ENCODE peak calls at places on chromosomes 11 and 22, in nine cellular contexts. One of them, this sample, is unnamed.

GRCh38 chr11:12744831-12745502 is 70.7 kb downstream of the TEAD1 start:
- DNase-seq in neural progenitor cell: peak
- DNase-seq in psoas muscle: peak
- DNase-seq in progenitor cell of endocrine pancreas: no peak
- DNase-seq in cardiac fibroblast: no peak
- DNase-seq in AG09319: no peak
- DNase-seq in stomach: no peak
- DNase-seq in fibroblast of pulmonary artery: no peak
- DNase-seq in HFFc6: no peak
- DNase-seq in this sample: no peak

GRCh38 chr11:115129771-115130306 is 374.4 kb downstream of the CADM1 start:
- DNase-seq in neural progenitor cell: no peak
- DNase-seq in psoas muscle: no peak
- DNase-seq in progenitor cell of endocrine pancreas: no peak
- DNase-seq in cardiac fibroblast: no peak
- DNase-seq in AG09319: no peak
- DNase-seq in stomach: no peak
- DNase-seq in fibroblast of pulmonary artery: no peak
- DNase-seq in HFFc6: no peak
- DNase-seq in this sample: no peak

GRCh38 chr11:35347921-35348331 is 71.4 kb downstream of the SLC1A2 start:
- DNase-seq in neural progenitor cell: no peak
- DNase-seq in psoas muscle: no peak
- DNase-seq in progenitor cell of endocrine pancreas: no peak
- DNase-seq in cardiac fibroblast: peak
- DNase-seq in AG09319: peak
- DNase-seq in stomach: no peak
- DNase-seq in fibroblast of pulmonary artery: no peak
- DNase-seq in HFFc6: peak
- DNase-seq in this sample: peak

GRCh38 chr11:76600124-76600655 is 70.4 kb downstream of the LRRC32 start:
- DNase-seq in neural progenitor cell: no peak
- DNase-seq in psoas muscle: no peak
- DNase-seq in progenitor cell of endocrine pancreas: no peak
- DNase-seq in cardiac fibroblast: no peak
- DNase-seq in AG09319: no peak
- DNase-seq in stomach: no peak
- DNase-seq in fibroblast of pulmonary artery: no peak
- DNase-seq in HFFc6: no peak
- DNase-seq in this sample: no peak

GRCh38 chr11:76455331-76455730 is 10.5 kb downstream of the EMSY start:
- DNase-seq in neural progenitor cell: peak
- DNase-seq in psoas muscle: no peak
- DNase-seq in progenitor cell of endocrine pancreas: no peak
- DNase-seq in cardiac fibroblast: peak
- DNase-seq in AG09319: no peak
- DNase-seq in stomach: no peak
- DNase-seq in fibroblast of pulmonary artery: peak
- DNase-seq in HFFc6: no peak
- DNase-seq in this sample: no peak

GRCh38 chr11:115247953-115248352 is 256.3 kb downstream of the CADM1 start:
- DNase-seq in neural progenitor cell: no peak
- DNase-seq in psoas muscle: no peak
- DNase-seq in progenitor cell of endocrine pancreas: no peak
- DNase-seq in cardiac fibroblast: no peak
- DNase-seq in AG09319: no peak
- DNase-seq in stomach: no peak
- DNase-seq in fibroblast of pulmonary artery: no peak
- DNase-seq in HFFc6: no peak
- DNase-seq in this sample: no peak

GRCh38 chr22:37068859-37069258 is 17.3 kb downstream of the KCTD17 start:
- DNase-seq in neural progenitor cell: peak
- DNase-seq in psoas muscle: no peak
- DNase-seq in progenitor cell of endocrine pancreas: peak
- DNase-seq in cardiac fibroblast: no peak
- DNase-seq in AG09319: no peak
- DNase-seq in stomach: no peak
- DNase-seq in fibroblast of pulmonary artery: no peak
- DNase-seq in HFFc6: no peak
- DNase-seq in this sample: no peak

GRCh38 chr22:43992331-43992821 is 31.7 kb upstream of the PARVB start:
- DNase-seq in neural progenitor cell: no peak
- DNase-seq in psoas muscle: no peak
- DNase-seq in progenitor cell of endocrine pancreas: no peak
- DNase-seq in cardiac fibroblast: peak
- DNase-seq in AG09319: no peak
- DNase-seq in stomach: no peak
- DNase-seq in fibroblast of pulmonary artery: no peak
- DNase-seq in HFFc6: peak
- DNase-seq in this sample: no peak

GRCh38 chr22:26416670-26417270 is 12.3 kb upstream of the ASPHD2 start:
- DNase-seq in neural progenitor cell: peak
- DNase-seq in psoas muscle: no peak
- DNase-seq in progenitor cell of endocrine pancreas: no peak
- DNase-seq in cardiac fibroblast: peak
- DNase-seq in AG09319: no peak
- DNase-seq in stomach: no peak
- DNase-seq in fibroblast of pulmonary artery: peak
- DNase-seq in HFFc6: peak
- DNase-seq in this sample: peak

GRCh38 chr11:41795004-41795403 is 335.6 kb upstream of the LRRC4C start:
- DNase-seq in neural progenitor cell: no peak
- DNase-seq in psoas muscle: no peak
- DNase-seq in progenitor cell of endocrine pancreas: no peak
- DNase-seq in cardiac fibroblast: no peak
- DNase-seq in AG09319: no peak
- DNase-seq in stomach: no peak
- DNase-seq in fibroblast of pulmonary artery: no peak
- DNase-seq in HFFc6: no peak
- DNase-seq in this sample: no peak

GRCh38 chr11:48004456-48004855 is 24.1 kb downstream of the PTPRJ start:
- DNase-seq in neural progenitor cell: no peak
- DNase-seq in psoas muscle: no peak
- DNase-seq in progenitor cell of endocrine pancreas: no peak
- DNase-seq in cardiac fibroblast: no peak
- DNase-seq in AG09319: no peak
- DNase-seq in stomach: no peak
- DNase-seq in fibroblast of pulmonary artery: no peak
- DNase-seq in HFFc6: no peak
- DNase-seq in this sample: no peak

GRCh38 chr22:45105281-45105700 is 58.4 kb upstream of the NUP50 start:
- DNase-seq in neural progenitor cell: no peak
- DNase-seq in psoas muscle: no peak
- DNase-seq in progenitor cell of endocrine pancreas: no peak
- DNase-seq in cardiac fibroblast: no peak
- DNase-seq in AG09319: peak
- DNase-seq in stomach: no peak
- DNase-seq in fibroblast of pulmonary artery: no peak
- DNase-seq in HFFc6: peak
- DNase-seq in this sample: no peak

GRCh38 chr22:38314140-38314991 is 2.9 kb downstream of the CSNK1E start:
- DNase-seq in neural progenitor cell: peak
- DNase-seq in psoas muscle: no peak
- DNase-seq in progenitor cell of endocrine pancreas: no peak
- DNase-seq in cardiac fibroblast: peak
- DNase-seq in AG09319: no peak
- DNase-seq in stomach: no peak
- DNase-seq in fibroblast of pulmonary artery: peak
- DNase-seq in HFFc6: no peak
- DNase-seq in this sample: no peak

DNA sequence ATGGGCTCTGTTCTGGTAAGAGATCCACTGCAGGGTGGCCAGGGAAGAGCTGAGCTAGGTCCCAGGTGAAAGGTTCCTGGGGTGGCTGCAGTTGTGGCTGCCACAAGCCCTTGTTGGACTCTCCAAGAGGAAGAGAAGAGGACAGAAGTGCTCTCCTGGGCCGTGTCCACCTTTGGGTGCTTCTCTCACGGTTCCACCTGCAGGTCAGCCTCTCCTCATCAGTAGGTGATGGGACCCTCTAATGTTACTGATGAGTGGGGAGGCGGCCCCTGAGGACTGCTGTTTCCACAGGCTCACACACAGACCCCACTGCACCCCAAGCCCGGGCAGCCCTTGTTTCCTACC is 804.9 kb downstream of the BRD1 start:
- DNase-seq in neural progenitor cell: no peak
- DNase-seq in psoas muscle: peak
- DNase-seq in progenitor cell of endocrine pancreas: no peak
- DNase-seq in cardiac fibroblast: no peak
- DNase-seq in AG09319: no peak
- DNase-seq in stomach: no peak
- DNase-seq in fibroblast of pulmonary artery: no peak
- DNase-seq in HFFc6: no peak
- DNase-seq in this sample: no peak
- TF ChIP-seq CTCF in neural progenitor cell: no peak
- TF ChIP-seq CTCF in psoas muscle: no peak
- TF ChIP-seq CTCF in progenitor cell of endocrine pancreas: no peak
- TF ChIP-seq CTCF in cardiac fibroblast: no peak
- TF ChIP-seq CTCF in AG09319: no peak
- TF ChIP-seq CTCF in stomach: no peak
- TF ChIP-seq CTCF in fibroblast of pulmonary artery: no peak
- TF ChIP-seq CTCF in HFFc6: no peak
- TF ChIP-seq CTCF in this sample: no peak

GRCh38 chr11:74694136-74694535 is 37.1 kb downstream of the CHRDL2 start:
- DNase-seq in neural progenitor cell: no peak
- DNase-seq in psoas muscle: no peak
- DNase-seq in progenitor cell of endocrine pancreas: no peak
- DNase-seq in cardiac fibroblast: no peak
- DNase-seq in AG09319: no peak
- DNase-seq in stomach: no peak
- DNase-seq in fibroblast of pulmonary artery: no peak
- DNase-seq in HFFc6: no peak
- DNase-seq in this sample: no peak
- TF ChIP-seq CTCF in neural progenitor cell: peak
- TF ChIP-seq CTCF in psoas muscle: no peak
- TF ChIP-seq CTCF in progenitor cell of endocrine pancreas: no peak
- TF ChIP-seq CTCF in cardiac fibroblast: peak
- TF ChIP-seq CTCF in AG09319: no peak
- TF ChIP-seq CTCF in stomach: no peak
- TF ChIP-seq CTCF in fibroblast of pulmonary artery: peak
- TF ChIP-seq CTCF in HFFc6: peak
- TF ChIP-seq CTCF in this sample: peak

DNA sequence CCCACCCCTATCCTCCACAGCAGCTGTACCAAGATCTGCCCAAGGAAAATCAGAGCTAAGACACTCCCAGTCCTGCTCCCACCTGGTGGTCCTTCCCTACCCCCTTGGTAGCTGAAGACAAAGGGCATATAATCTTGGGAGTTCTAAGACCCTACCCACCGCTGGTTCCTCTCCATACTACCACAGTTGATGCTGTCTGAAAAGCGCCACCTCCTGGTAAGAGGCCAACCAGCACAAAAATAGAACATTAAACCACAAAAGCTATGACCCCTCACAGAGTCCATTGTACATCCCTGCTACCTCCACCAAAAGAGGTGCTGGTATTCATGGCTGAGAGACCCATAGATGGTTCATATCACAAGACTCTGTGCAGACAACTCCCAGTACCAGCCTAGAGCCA is 161.5 kb upstream of the ARHGAP42 start:
- DNase-seq in neural progenitor cell: peak
- DNase-seq in psoas muscle: no peak
- DNase-seq in progenitor cell of endocrine pancreas: no peak
- DNase-seq in cardiac fibroblast: no peak
- DNase-seq in AG09319: no peak
- DNase-seq in stomach: no peak
- DNase-seq in fibroblast of pulmonary artery: no peak
- DNase-seq in HFFc6: no peak
- DNase-seq in this sample: peak
- TF ChIP-seq CTCF in neural progenitor cell: peak
- TF ChIP-seq CTCF in psoas muscle: no peak
- TF ChIP-seq CTCF in progenitor cell of endocrine pancreas: peak
- TF ChIP-seq CTCF in cardiac fibroblast: peak
- TF ChIP-seq CTCF in AG09319: no peak
- TF ChIP-seq CTCF in stomach: no peak
- TF ChIP-seq CTCF in fibroblast of pulmonary artery: no peak
- TF ChIP-seq CTCF in HFFc6: peak
- TF ChIP-seq CTCF in this sample: peak

DNA sequence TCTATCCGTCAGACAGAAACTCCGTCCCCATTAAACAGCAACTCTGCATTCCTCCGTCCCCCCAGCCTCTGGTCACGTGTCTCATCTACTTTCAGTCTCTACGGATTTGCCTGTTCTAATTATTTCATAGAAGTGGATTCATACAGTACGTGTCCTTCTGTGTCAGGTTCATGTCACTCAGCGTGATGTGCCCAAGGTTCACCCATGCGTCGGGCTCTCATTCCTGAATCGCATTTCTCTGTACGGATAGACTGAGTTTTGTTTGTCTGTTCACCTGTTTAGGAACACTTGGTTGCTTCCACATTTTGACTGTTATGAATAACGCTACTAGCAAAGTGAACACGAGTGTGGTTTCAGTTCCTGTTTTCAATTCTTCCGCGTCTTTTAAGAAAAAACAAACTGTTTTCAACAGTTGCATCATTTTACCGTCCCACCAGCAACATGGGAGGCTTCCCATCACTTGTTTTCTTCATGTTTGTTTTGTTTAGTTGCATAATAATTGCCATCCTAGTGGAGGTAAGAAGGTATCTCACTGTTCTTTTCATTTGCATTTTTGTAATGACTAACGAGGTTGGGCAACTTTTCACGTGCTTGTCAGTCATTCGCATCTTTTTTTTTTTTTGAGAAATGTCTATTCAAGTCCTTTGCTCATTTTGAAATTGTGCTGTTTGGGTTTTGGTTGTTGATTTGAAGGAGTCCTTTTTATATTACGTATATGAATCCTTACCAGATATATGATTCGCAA is 8.9 kb upstream of the NLRP6 start:
- DNase-seq in neural progenitor cell: no peak
- DNase-seq in psoas muscle: peak
- DNase-seq in progenitor cell of endocrine pancreas: no peak
- DNase-seq in cardiac fibroblast: no peak
- DNase-seq in AG09319: no peak
- DNase-seq in stomach: no peak
- DNase-seq in fibroblast of pulmonary artery: no peak
- DNase-seq in HFFc6: no peak
- DNase-seq in this sample: no peak
- TF ChIP-seq CTCF in neural progenitor cell: no peak
- TF ChIP-seq CTCF in psoas muscle: no peak
- TF ChIP-seq CTCF in progenitor cell of endocrine pancreas: no peak
- TF ChIP-seq CTCF in cardiac fibroblast: no peak
- TF ChIP-seq CTCF in AG09319: no peak
- TF ChIP-seq CTCF in stomach: no peak
- TF ChIP-seq CTCF in fibroblast of pulmonary artery: no peak
- TF ChIP-seq CTCF in HFFc6: no peak
- TF ChIP-seq CTCF in this sample: no peak

This sample was measured in A673.